ENCODE peak calls at places on chromosomes 11 and 22, in five cellular contexts. X is cardiac muscle cell; N is PC-9; U is brain microvascular endothelial cell; L is CD4-positive, alpha-beta T cell. K is an unnamed sample.

GRCh38 chr11:79062814-79063762 is 377.7 kb downstream of the TENM4 start:
- DNase-seq in X (peak; percentile 61), N (no peak), U (peak; percentile 42), L (no peak), K (no peak)

GRCh38 chr22:17410576-17410975 is 41.3 kb downstream of the CECR2 start:
- DNase-seq in X (peak; percentile 37), N (no peak), U (no peak), L (no peak), K (no peak)

GRCh38 chr22:38974826-38975175 is 7.3 kb upstream of the APOBEC3B start:
- DNase-seq in X (no peak), N (no peak), U (no peak), L (no peak), K (no peak)

GRCh38 chr22:17157714-17158113 is 1.4 kb downstream of the HDHD5 start:
- DNase-seq in X (no peak), N (no peak), U (no peak), L (no peak), K (no peak)

GRCh38 chr11:1310772-1311468 is 1.5 kb upstream of the TOLLIP start:
- DNase-seq in X (no peak), N (no peak), U (no peak), L (peak; percentile 61), K (no peak)

GRCh38 chr11:92125316-92125715 is 99.3 kb upstream of the FAT3 start:
- DNase-seq in X (no peak), N (no peak), U (no peak), L (no peak), K (no peak)

GRCh38 chr11:64864473-64865285 is 13.7 kb downstream of the EHD1 start:
- DNase-seq in X (peak; percentile 88), N (no peak), U (peak; percentile 72), L (no peak), K (no peak)

GRCh38 chr22:36328635-36329216 is 59.0 kb downstream of the MYH9 start:
- DNase-seq in X (peak; percentile 82), N (peak; percentile 50), U (peak; percentile 88), L (peak; percentile 38), K (peak; percentile 71)

GRCh38 chr22:46171940-46172339 is 21.6 kb downstream of the PPARA start:
- DNase-seq in X (peak; percentile 78), N (peak; percentile 73), U (peak; percentile 21), L (no peak), K (peak; percentile 69)

GRCh38 chr11:15843309-15843857 is 513.0 kb downstream of the SOX6 start:
- DNase-seq in X (peak; percentile 71), N (no peak), U (no peak), L (no peak), K (no peak)

GRCh38 chr11:8683115-8683807 is 669 bp downstream of the RPL27A start:
- DNase-seq in X (no peak), N (no peak), U (no peak), L (no peak), K (no peak)

GRCh38 chr11:94742645-94743044 is 25.5 kb upstream of the AMOTL1 start:
- DNase-seq in X (no peak), N (peak; percentile 72), U (no peak), L (no peak), K (no peak)

GRCh38 chr22:38724926-38725571 is 19.3 kb downstream of the GTPBP1 start:
- DNase-seq in X (peak; percentile 44), N (no peak), U (peak; percentile 22), L (peak; percentile 36), K (no peak)

GRCh38 chr22:49971232-49972162 is 10.9 kb downstream of the PIM3 start:
- DNase-seq in X (peak; percentile 72), N (peak; percentile 74), U (peak; percentile 9), L (no peak), K (no peak)

GRCh38 chr11:9982127-9982795 is 311.8 kb downstream of the SBF2 start:
- DNase-seq in X (peak; percentile 20), N (no peak), U (peak; percentile 42), L (no peak), K (peak; percentile 24)

GRCh38 chr22:36293606-36294292 is 40.8 kb downstream of the APOL1 start:
- DNase-seq in X (no peak), N (no peak), U (no peak), L (no peak), K (no peak)

GRCh38 chr11:115605397-115606222 is 101.4 kb upstream of the CADM1 start:
- DNase-seq in X (no peak), N (no peak), U (no peak), L (no peak), K (no peak)

GRCh38 chr11:46360878-46361277 is 13.6 kb downstream of the DGKZ start:
- DNase-seq in X (no peak), N (no peak), U (no peak), L (no peak), K (no peak)

GRCh38 chr11:2302844-2303626 is 1.2 kb downstream of the TSPAN32 start:
- DNase-seq in X (no peak), N (no peak), U (no peak), L (no peak), K (no peak)

GRCh38 chr11:72179804-72180396 is 12.0 kb upstream of the FOLR1 start:
- DNase-seq in X (no peak), N (no peak), U (no peak), L (no peak), K (no peak)

GRCh38 chr22:19779685-19780268 is 19.2 kb downstream of the TBX1 start:
- DNase-seq in X (no peak), N (no peak), U (no peak), L (no peak), K (no peak)

GRCh38 chr22:23012081-23012622 is 58.2 kb upstream of the GNAZ start:
- DNase-seq in X (no peak), N (no peak), U (no peak), L (no peak), K (no peak)

GRCh38 chr11:19520681-19521080 is 192.0 kb upstream of the NAV2 start:
- DNase-seq in X (no peak), N (no peak), U (no peak), L (no peak), K (no peak)

GRCh38 chr11:57597461-57597892 is at the start of gene SERPING1:
- DNase-seq in X (peak; percentile 77), N (no peak), U (no peak), L (no peak), K (no peak)

GRCh38 chr22:42595434-42595833 is 19.2 kb downstream of the POLDIP3 start:
- DNase-seq in X (peak; percentile 77), N (no peak), U (no peak), L (no peak), K (no peak)
- H3K27ac ChIP-seq in X (peak overlapping the region; percentile 97), N (no peak overlapping the region), U (no peak overlapping the region), L (no peak overlapping the region), K (no peak overlapping the region)

DNA sequence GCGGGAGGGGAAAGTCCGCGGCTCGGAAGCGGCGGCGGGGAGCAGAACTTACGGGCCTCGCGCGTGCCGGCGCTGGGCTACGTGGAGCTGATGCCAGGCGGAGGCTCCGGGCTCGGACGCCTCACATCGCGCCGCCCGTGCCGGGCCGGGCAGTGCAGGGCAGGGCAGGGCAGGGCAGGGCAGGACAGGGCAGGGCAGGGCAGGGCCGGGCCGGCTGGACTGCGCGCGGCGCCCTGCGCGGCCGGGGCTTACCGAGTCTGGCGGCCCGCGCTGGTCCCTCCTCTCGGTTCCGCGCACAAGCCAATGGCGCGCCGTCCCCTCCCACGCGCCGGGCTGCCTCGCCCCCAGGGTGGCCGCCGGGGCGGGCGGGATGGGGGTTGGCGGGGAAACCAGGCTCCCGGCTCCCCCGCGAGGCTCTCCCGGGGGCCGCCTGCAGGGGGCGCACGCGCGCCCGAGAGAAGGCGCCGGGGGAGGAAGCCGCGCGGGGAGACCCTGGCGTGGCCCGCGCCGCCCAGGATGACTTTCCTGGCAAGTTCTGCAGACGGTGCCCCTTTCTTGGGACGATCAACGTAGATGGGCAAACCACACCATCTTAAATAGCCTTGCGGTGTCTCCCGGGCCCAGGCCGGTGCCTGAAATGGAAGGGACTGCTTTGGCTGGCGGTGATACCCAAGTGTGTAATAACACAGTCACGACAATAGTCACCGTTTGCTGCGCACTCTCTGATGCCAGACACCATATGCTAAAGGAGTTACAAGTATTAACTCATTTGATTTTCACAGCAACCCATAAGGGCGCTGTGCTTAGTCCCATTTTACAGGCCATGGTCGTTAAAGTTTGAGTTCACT is at the start of gene TP53I11:
- DNase-seq in X (peak; percentile 91), N (no peak), U (peak; percentile 25), L (peak; percentile 62), K (no peak)
- H3K27ac ChIP-seq in X (peak within 1 kb of the TSS; percentile 77), N (no peak within 1 kb of the TSS), U (no peak within 1 kb of the TSS), L (no peak within 1 kb of the TSS), K (peak within 1 kb of the TSS; percentile 60)

DNA sequence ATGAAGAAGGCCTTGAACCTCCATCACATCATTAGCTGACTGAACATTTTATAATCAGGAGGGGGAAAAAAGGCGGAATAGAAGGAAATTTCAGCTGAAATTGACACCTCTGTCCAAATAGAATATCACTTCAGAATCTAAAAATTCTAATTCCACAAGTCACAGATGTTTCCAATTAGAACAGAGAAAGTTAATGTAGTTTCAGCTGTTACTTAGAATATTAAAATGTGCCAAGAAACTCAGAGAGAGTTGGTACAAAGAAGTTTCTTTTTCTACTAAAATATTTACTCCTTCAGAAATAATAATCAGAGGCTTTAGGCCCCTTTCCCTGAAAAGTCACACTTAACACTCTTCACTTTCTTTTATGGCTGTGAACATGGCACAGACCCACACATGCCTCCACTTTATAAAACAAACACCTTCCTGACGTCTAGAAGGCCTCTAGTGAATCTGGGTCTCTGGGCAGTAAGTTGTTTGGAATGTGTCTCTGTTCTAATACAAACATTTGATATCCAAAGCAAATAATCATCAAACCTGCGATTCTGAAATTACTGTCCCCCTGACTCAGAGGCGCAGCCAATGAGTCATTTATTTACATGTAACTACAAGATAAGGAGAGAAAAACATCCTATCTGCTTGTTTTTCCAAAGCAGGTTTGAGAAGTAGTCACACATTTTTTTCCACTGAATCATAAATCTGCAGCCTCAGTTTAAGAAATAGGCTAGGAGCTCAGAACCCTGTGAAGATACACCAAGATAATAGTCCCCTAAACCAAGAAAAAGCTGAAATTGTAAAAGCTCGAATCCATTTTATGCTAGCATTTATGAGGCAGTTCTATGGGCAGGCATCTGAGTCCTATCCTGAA is 148.4 kb downstream of the ME3 start:
- DNase-seq in X (peak; percentile 85), N (peak; percentile 100), U (peak; percentile 99), L (no peak), K (peak; percentile 78)
- H3K27ac ChIP-seq in X (peak overlapping the region; percentile 0), N (peak overlapping the region; percentile 94), U (peak overlapping the region; percentile 98), L (no peak overlapping the region), K (peak overlapping the region; percentile 67)

GRCh38 chr11:35525501-35526175 is at the start of gene PAMR1:
- DNase-seq in X (peak; percentile 89), N (no peak), U (peak; percentile 74), L (no peak), K (no peak)
- H3K27ac ChIP-seq in X (no peak within 1 kb of the TSS), N (no peak within 1 kb of the TSS), U (peak within 1 kb of the TSS; percentile 59), L (no peak within 1 kb of the TSS), K (no peak within 1 kb of the TSS)

K was measured in epithelial cell of prostate.